ENCODE peak calls at places on chromosomes 6 and 20, in five cellular contexts. Q is GM23338, J is PC-9, Z is MM.1S, U is HCT116. A is an unnamed sample.
A peak's percentile ranks its signal among the peaks of the same experiment; 100 is the strongest.

GRCh38 chr20:10633708-10634107 is 40.1 kb downstream of the JAG1 start:
- DNase-seq in Q (no peak), J (no peak), Z (no peak), U (no peak), A (no peak)

GRCh38 chr6:14231071-14231483 is 113.5 kb downstream of the CD83 start:
- DNase-seq in Q (no peak), J (no peak), Z (no peak), U (no peak), A (no peak)

GRCh38 chr20:62961310-62961783 is 8.8 kb downstream of the SLC17A9 start:
- DNase-seq in Q (no peak), J (no peak), Z (no peak), U (no peak), A (no peak)

GRCh38 chr6:144064402-144064830 is 31.0 kb downstream of the SF3B5 start:
- DNase-seq in Q (peak; percentile 66), J (no peak), Z (no peak), U (no peak), A (no peak)

GRCh38 chr6:107957165-107957908 is 671 bp downstream of the SEC63 start:
- DNase-seq in Q (peak; percentile 61), J (no peak), Z (peak; percentile 59), U (no peak), A (peak; percentile 36)

GRCh38 chr6:90008189-90008907 is 114.1 kb downstream of the GJA10 start:
- DNase-seq in Q (no peak), J (no peak), Z (no peak), U (no peak), A (no peak)

GRCh38 chr6:113047148-113047547 is 700.0 kb downstream of the RFPL4B start:
- DNase-seq in Q (no peak), J (no peak), Z (no peak), U (no peak), A (peak; percentile 79)

GRCh38 chr6:44787254-44787844 is 399.8 kb downstream of the CDC5L start:
- DNase-seq in Q (no peak), J (no peak), Z (no peak), U (no peak), A (no peak)

GRCh38 chr6:91442342-91442741 is 855.5 kb upstream of the MAP3K7 start:
- DNase-seq in Q (no peak), J (no peak), Z (no peak), U (no peak), A (no peak)

GRCh38 chr20:31707994-31708744 is 14.5 kb downstream of the BCL2L1 start:
- DNase-seq in Q (peak; percentile 89), J (peak; percentile 61), Z (peak; percentile 92), U (no peak), A (peak; percentile 38)

GRCh38 chr20:1375515-1375914 is 17.3 kb downstream of the FKBP1A start:
- DNase-seq in Q (no peak), J (no peak), Z (no peak), U (no peak), A (peak; percentile 43)

GRCh38 chr6:138250513-138251247 is 32.4 kb upstream of the PBOV1 start:
- DNase-seq in Q (no peak), J (no peak), Z (no peak), U (no peak), A (no peak)

GRCh38 chr20:1423625-1424106 is 30.8 kb upstream of the FKBP1A start:
- DNase-seq in Q (peak; percentile 98), J (no peak), Z (peak; percentile 41), U (peak; percentile 67), A (peak; percentile 53)

GRCh38 chr20:60883517-60883916 is 368.5 kb upstream of the CDH4 start:
- DNase-seq in Q (no peak), J (no peak), Z (peak; percentile 76), U (no peak), A (no peak)

GRCh38 chr6:98835149-98836024 is 1.0 kb downstream of the POU3F2 start:
- DNase-seq in Q (peak; percentile 61), J (no peak), Z (peak; percentile 12), U (no peak), A (no peak)

GRCh38 chr6:33963351-33963750 is 159.5 kb upstream of the MLN start:
- DNase-seq in Q (no peak), J (no peak), Z (no peak), U (no peak), A (no peak)

GRCh38 chr6:164827537-164827936 is 481.9 kb downstream of the C6orf118 start:
- DNase-seq in Q (no peak), J (peak; percentile 30), Z (no peak), U (no peak), A (peak; percentile 44)

GRCh38 chr6:32796848-32797776 is 19.7 kb downstream of the HLA-DOB start:
- DNase-seq in Q (peak; percentile 91), J (peak; percentile 64), Z (peak; percentile 62), U (peak; percentile 31), A (peak; percentile 84)

GRCh38 chr6:130032758-130033323 is 14.5 kb downstream of the L3MBTL3 start:
- DNase-seq in Q (no peak), J (no peak), Z (no peak), U (no peak), A (no peak)

GRCh38 chr20:61251529-61252393 is at the start of gene CDH4:
- DNase-seq in Q (peak; percentile 75), J (no peak), Z (no peak), U (no peak), A (no peak)

GRCh38 chr6:132820629-132821381 is 6.4 kb downstream of the RPS12 start:
- DNase-seq in Q (peak; percentile 23), J (no peak), Z (no peak), U (no peak), A (peak; percentile 33)

DNA sequence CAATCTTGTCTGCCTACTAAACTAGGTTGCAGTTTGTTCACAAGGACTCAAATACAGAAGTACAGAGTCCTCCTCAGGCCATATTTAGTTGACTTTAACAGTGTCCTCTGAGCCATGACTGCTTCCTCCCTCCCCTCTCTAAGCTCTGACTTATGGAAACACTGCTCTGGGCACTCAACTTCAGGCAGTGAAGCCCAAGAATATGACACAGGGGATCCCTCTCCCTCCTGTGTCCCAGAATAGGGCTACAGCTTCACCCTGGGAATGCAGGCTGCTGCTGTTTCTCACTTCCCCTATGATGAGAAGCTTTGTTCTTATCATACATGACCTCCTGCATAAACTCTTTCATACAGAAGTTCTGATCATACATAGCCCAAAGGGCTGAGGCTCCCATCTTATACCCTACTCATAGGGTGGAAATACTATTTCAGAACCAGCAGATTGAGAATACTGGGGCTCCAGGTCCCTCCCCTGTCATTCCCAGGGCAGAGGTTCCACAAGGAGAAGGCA is 97.3 kb upstream of the UST start:
- DNase-seq in Q (no peak), J (no peak), Z (no peak), U (no peak), A (no peak)
- H3K9me2 ChIP-seq in Q (peaks cover 5% of the 10 kb centered on the region), J (no peaks in the 10 kb centered on the region), Z (no peaks in the 10 kb centered on the region), U (no peaks in the 10 kb centered on the region), A (no peaks in the 10 kb centered on the region)

GRCh38 chr6:18016133-18016532 is 28.7 kb upstream of the KIF13A start:
- DNase-seq in Q (no peak), J (no peak), Z (no peak), U (no peak), A (no peak)

GRCh38 chr6:18016698-18017097 is 29.3 kb upstream of the KIF13A start:
- DNase-seq in Q (no peak), J (no peak), Z (no peak), U (no peak), A (peak; percentile 48)

GRCh38 chr6:18011287-18011686 is 23.9 kb upstream of the KIF13A start:
- DNase-seq in Q (no peak), J (no peak), Z (no peak), U (no peak), A (no peak)
- H3K4me3 ChIP-seq in Q (no peak overlapping the region), J (no peak overlapping the region), Z (no peak overlapping the region), U (no peak overlapping the region), A (no peak overlapping the region)

GRCh38 chr20:56222201-56222600 is 26.3 kb upstream of the MC3R start:
- DNase-seq in Q (no peak), J (no peak), Z (no peak), U (no peak), A (peak; percentile 8)
- H3K4me2 ChIP-seq in Q (no peak overlapping the region), J (no peak overlapping the region), Z (no peak overlapping the region), U (no peak overlapping the region), A (no peak overlapping the region)

GRCh38 chr20:40606237-40606636 is 82.8 kb downstream of the MAFB start:
- DNase-seq in Q (no peak), J (no peak), Z (no peak), U (no peak), A (no peak)

GRCh38 chr20:40604416-40604815 is 84.6 kb downstream of the MAFB start:
- DNase-seq in Q (no peak), J (no peak), Z (no peak), U (no peak), A (no peak)

GRCh38 chr20:40603057-40603651 is 85.9 kb downstream of the MAFB start:
- DNase-seq in Q (no peak), J (no peak), Z (no peak), U (no peak), A (no peak)

GRCh38 chr20:40607927-40608326 is 81.1 kb downstream of the MAFB start:
- DNase-seq in Q (no peak), J (no peak), Z (no peak), U (no peak), A (no peak)

GRCh38 chr20:40606660-40607059 is 82.4 kb downstream of the MAFB start:
- DNase-seq in Q (peak; percentile 34), J (no peak), Z (no peak), U (no peak), A (no peak)
- H3K9me2 ChIP-seq in Q (no peaks in the 10 kb centered on the region), J (no peaks in the 10 kb centered on the region), Z (no peaks in the 10 kb centered on the region), U (no peaks in the 10 kb centered on the region), A (no peaks in the 10 kb centered on the region)

GRCh38 chr6:781350-781961 is 88.5 kb upstream of the EXOC2 start:
- DNase-seq in Q (no peak), J (no peak), Z (no peak), U (no peak), A (no peak)

GRCh38 chr6:782141-782540 is 89.2 kb upstream of the EXOC2 start:
- DNase-seq in Q (no peak), J (no peak), Z (no peak), U (no peak), A (peak; percentile 19)

GRCh38 chr6:780669-781068 is 87.7 kb upstream of the EXOC2 start:
- DNase-seq in Q (no peak), J (no peak), Z (no peak), U (no peak), A (no peak)

GRCh38 chr6:786946-787763 is 94.2 kb upstream of the EXOC2 start:
- DNase-seq in Q (peak; percentile 63), J (no peak), Z (peak; percentile 20), U (peak; percentile 19), A (peak; percentile 57)

GRCh38 chr6:783966-784365 is 91.0 kb upstream of the EXOC2 start:
- DNase-seq in Q (no peak), J (no peak), Z (no peak), U (no peak), A (no peak)
- H3K4me3 ChIP-seq in Q (no peak overlapping the region), J (no peak overlapping the region), Z (no peak overlapping the region), U (no peak overlapping the region), A (no peak overlapping the region)

GRCh38 chr6:105153676-105154075 is 26.1 kb downstream of the POPDC3 start:
- DNase-seq in Q (no peak), J (no peak), Z (no peak), U (no peak), A (no peak)
- H3K4me2 ChIP-seq in Q (no peak overlapping the region), J (no peak overlapping the region), Z (no peak overlapping the region), U (no peak overlapping the region), A (no peak overlapping the region)

DNA sequence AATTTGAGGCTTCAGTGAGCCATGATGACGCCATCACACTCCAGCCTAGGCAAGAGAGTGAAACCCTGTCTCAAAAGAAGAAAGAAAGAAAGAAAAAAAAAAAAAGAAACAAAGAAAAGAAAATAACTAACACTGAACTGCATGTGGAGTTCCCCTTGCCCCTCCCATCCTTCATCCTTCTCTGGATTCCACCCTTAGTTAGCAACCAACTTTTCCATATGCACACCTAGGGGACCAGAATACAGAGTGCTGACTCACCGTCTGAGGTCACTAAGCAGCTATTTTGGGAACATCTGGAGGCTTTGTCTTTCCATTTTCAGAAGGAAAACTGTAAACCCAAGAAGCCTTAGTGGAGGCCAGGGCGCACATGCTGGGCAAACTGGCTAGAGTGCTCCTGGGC is 257.4 kb downstream of the MAFB start:
- DNase-seq in Q (no peak), J (no peak), Z (no peak), U (no peak), A (no peak)
- H3K9me2 ChIP-seq in Q (peaks cover 15% of the 10 kb centered on the region), J (no peaks in the 10 kb centered on the region), Z (no peaks in the 10 kb centered on the region), U (no peaks in the 10 kb centered on the region), A (no peaks in the 10 kb centered on the region)

A was measured in PC-3.